ENCODE peak calls at places on chromosome 5, in ten cellular contexts. Q, F, C, N, X, K, V, O, J and G are unnamed samples.

GRCh38 chr5:128376577-128376976 is 161.5 kb downstream of the FBN2 start:
- DNase-seq in Q (no peak), F (no peak), C (no peak), N (no peak), X (peak), K (no peak), V (no peak), O (no peak), J (no peak), G (no peak)

GRCh38 chr5:59390074-59390659 is 503.4 kb downstream of the PDE4D start:
- DNase-seq in Q (no peak), F (peak), C (peak), N (peak), X (peak), K (no peak), V (no peak), O (no peak), J (peak), G (peak)

GRCh38 chr5:61048534-61048933 is 103.5 kb downstream of the NDUFAF2 start:
- DNase-seq in Q (no peak), F (no peak), C (no peak), N (peak), X (peak), K (no peak), V (no peak), O (peak), J (no peak), G (peak)

GRCh38 chr5:118554241-118554640 is 434.1 kb downstream of the DTWD2 start:
- DNase-seq in Q (no peak), F (no peak), C (no peak), N (no peak), X (no peak), K (no peak), V (no peak), O (no peak), J (no peak), G (no peak)

GRCh38 chr5:18312016-18312415 is 677.8 kb downstream of the TAF11L14 start:
- DNase-seq in Q (no peak), F (no peak), C (no peak), N (no peak), X (no peak), K (no peak), V (no peak), O (no peak), J (no peak), G (no peak)

GRCh38 chr5:112186401-112186990 is 232.6 kb downstream of the EPB41L4A start:
- DNase-seq in Q (peak), F (peak), C (peak), N (peak), X (peak), K (no peak), V (no peak), O (peak), J (peak), G (peak)

GRCh38 chr5:146039420-146039819 is 66.0 kb downstream of the PLAC8L1 start:
- DNase-seq in Q (no peak), F (no peak), C (no peak), N (no peak), X (no peak), K (no peak), V (no peak), O (no peak), J (no peak), G (peak)

GRCh38 chr5:170291324-170291847 is 6.2 kb downstream of the LCP2 start:
- DNase-seq in Q (no peak), F (no peak), C (no peak), N (no peak), X (no peak), K (no peak), V (no peak), O (no peak), J (no peak), G (no peak)

GRCh38 chr5:137666109-137666850 is 69.6 kb downstream of the KLHL3 start:
- DNase-seq in Q (peak), F (no peak), C (no peak), N (peak), X (peak), K (no peak), V (no peak), O (no peak), J (no peak), G (no peak)

GRCh38 chr5:128674837-128675446 is 136.9 kb upstream of the FBN2 start:
- DNase-seq in Q (peak), F (peak), C (peak), N (peak), X (peak), K (peak), V (no peak), O (peak), J (peak), G (peak)

GRCh38 chr5:81708889-81709288 is 42.0 kb downstream of the SSBP2 start:
- DNase-seq in Q (no peak), F (no peak), C (no peak), N (no peak), X (no peak), K (no peak), V (no peak), O (no peak), J (no peak), G (no peak)

GRCh38 chr5:65032250-65032649 is 263.5 kb downstream of the CWC27 start:
- DNase-seq in Q (peak), F (no peak), C (no peak), N (peak), X (peak), K (no peak), V (no peak), O (no peak), J (no peak), G (peak)

GRCh38 chr5:72167790-72168189 is 60.5 kb downstream of the MAP1B start:
- DNase-seq in Q (no peak), F (no peak), C (no peak), N (peak), X (peak), K (peak), V (no peak), O (no peak), J (no peak), G (no peak)

GRCh38 chr5:179296150-179296821 is 49.0 kb downstream of the ADAMTS2 start:
- DNase-seq in Q (no peak), F (no peak), C (no peak), N (no peak), X (no peak), K (peak), V (no peak), O (no peak), J (peak), G (no peak)

GRCh38 chr5:155728146-155728856 is 598.7 kb upstream of the SGCD start:
- DNase-seq in Q (peak), F (peak), C (peak), N (peak), X (peak), K (peak), V (no peak), O (peak), J (peak), G (no peak)

GRCh38 chr5:127723571-127723970 is 20.4 kb downstream of the CCDC192 start:
- DNase-seq in Q (no peak), F (no peak), C (no peak), N (peak), X (peak), K (no peak), V (peak), O (peak), J (no peak), G (peak)

GRCh38 chr5:113081091-113081490 is 104.5 kb downstream of the DCP2 start:
- DNase-seq in Q (no peak), F (no peak), C (no peak), N (no peak), X (no peak), K (no peak), V (no peak), O (no peak), J (no peak), G (no peak)

GRCh38 chr5:14417792-14418765 is 163.5 kb upstream of the OTULINL start:
- DNase-seq in Q (no peak), F (no peak), C (no peak), N (peak), X (peak), K (no peak), V (no peak), O (no peak), J (no peak), G (no peak)

GRCh38 chr5:16540421-16540820 is 74.8 kb upstream of the ZNF622 start:
- DNase-seq in Q (peak), F (no peak), C (no peak), N (peak), X (peak), K (no peak), V (no peak), O (peak), J (no peak), G (peak)

GRCh38 chr5:129125819-129126218 is 31.3 kb downstream of the ISOC1 start:
- DNase-seq in Q (no peak), F (no peak), C (no peak), N (no peak), X (no peak), K (no peak), V (no peak), O (no peak), J (no peak), G (no peak)

GRCh38 chr5:5710471-5710870 is 288.0 kb downstream of the ICE1 start:
- DNase-seq in Q (no peak), F (no peak), C (no peak), N (no peak), X (no peak), K (no peak), V (no peak), O (no peak), J (peak), G (no peak)

GRCh38 chr5:149235841-149236240 is 35.8 kb upstream of the AFAP1L1 start:
- DNase-seq in Q (no peak), F (no peak), C (no peak), N (no peak), X (no peak), K (no peak), V (no peak), O (no peak), J (no peak), G (peak)

GRCh38 chr5:78387468-78388153 is 27.2 kb downstream of the SCAMP1 start:
- DNase-seq in Q (no peak), F (no peak), C (no peak), N (no peak), X (no peak), K (no peak), V (no peak), O (no peak), J (no peak), G (no peak)

GRCh38 chr5:142770650-142771609 is 753 bp downstream of the ARHGAP26 start:
- DNase-seq in Q (no peak), F (peak), C (peak), N (peak), X (peak), K (peak), V (peak), O (peak), J (peak), G (peak)

GRCh38 chr5:116395178-116395577 is 179.4 kb downstream of the SEMA6A start:
- DNase-seq in Q (no peak), F (no peak), C (no peak), N (no peak), X (no peak), K (no peak), V (no peak), O (no peak), J (no peak), G (no peak)

GRCh38 chr5:92364986-92365550 is 982.0 kb upstream of the ARRDC3 start:
- DNase-seq in Q (peak), F (no peak), C (no peak), N (peak), X (peak), K (no peak), V (no peak), O (no peak), J (no peak), G (peak)

GRCh38 chr5:110663525-110663924 is 62.9 kb downstream of the TMEM232 start:
- DNase-seq in Q (no peak), F (no peak), C (no peak), N (no peak), X (no peak), K (no peak), V (no peak), O (no peak), J (no peak), G (no peak)

GRCh38 chr5:1374680-1375055 is 29.8 kb upstream of the CLPTM1L start:
- DNase-seq in Q (no peak), F (no peak), C (no peak), N (peak), X (peak), K (no peak), V (no peak), O (no peak), J (no peak), G (peak)

GRCh38 chr5:55691265-55692105 is 20.6 kb downstream of the SLC38A9 start:
- DNase-seq in Q (no peak), F (no peak), C (no peak), N (peak), X (peak), K (no peak), V (no peak), O (peak), J (no peak), G (peak)

GRCh38 chr5:163585206-163585605 is 79.8 kb downstream of the MAT2B start:
- DNase-seq in Q (no peak), F (no peak), C (no peak), N (no peak), X (no peak), K (no peak), V (no peak), O (no peak), J (no peak), G (no peak)

GRCh38 chr5:53436480-53437191 is 43.8 kb upstream of the FST start:
- DNase-seq in Q (no peak), F (no peak), C (no peak), N (no peak), X (no peak), K (no peak), V (no peak), O (no peak), J (no peak), G (no peak)

GRCh38 chr5:131589510-131590348 is 45.3 kb downstream of the RAPGEF6 start:
- DNase-seq in Q (peak), F (peak), C (peak), N (peak), X (peak), K (no peak), V (no peak), O (peak), J (peak), G (peak)

GRCh38 chr5:15515229-15515628 is 15.2 kb downstream of the FBXL7 start:
- DNase-seq in Q (no peak), F (no peak), C (no peak), N (no peak), X (peak), K (no peak), V (no peak), O (no peak), J (no peak), G (no peak)

GRCh38 chr5:102916114-102916513 is 161.0 kb downstream of the PAM start:
- DNase-seq in Q (no peak), F (no peak), C (no peak), N (no peak), X (no peak), K (no peak), V (no peak), O (no peak), J (no peak), G (no peak)

GRCh38 chr5:132457371-132458225 is 33.0 kb downstream of the IRF1 start:
- DNase-seq in Q (peak), F (no peak), C (no peak), N (peak), X (peak), K (peak), V (no peak), O (no peak), J (no peak), G (peak)

GRCh38 chr5:135890867-135891266 is 4.8 kb downstream of the IL9 start:
- DNase-seq in Q (no peak), F (no peak), C (no peak), N (no peak), X (no peak), K (no peak), V (no peak), O (no peak), J (no peak), G (no peak)

DNA sequence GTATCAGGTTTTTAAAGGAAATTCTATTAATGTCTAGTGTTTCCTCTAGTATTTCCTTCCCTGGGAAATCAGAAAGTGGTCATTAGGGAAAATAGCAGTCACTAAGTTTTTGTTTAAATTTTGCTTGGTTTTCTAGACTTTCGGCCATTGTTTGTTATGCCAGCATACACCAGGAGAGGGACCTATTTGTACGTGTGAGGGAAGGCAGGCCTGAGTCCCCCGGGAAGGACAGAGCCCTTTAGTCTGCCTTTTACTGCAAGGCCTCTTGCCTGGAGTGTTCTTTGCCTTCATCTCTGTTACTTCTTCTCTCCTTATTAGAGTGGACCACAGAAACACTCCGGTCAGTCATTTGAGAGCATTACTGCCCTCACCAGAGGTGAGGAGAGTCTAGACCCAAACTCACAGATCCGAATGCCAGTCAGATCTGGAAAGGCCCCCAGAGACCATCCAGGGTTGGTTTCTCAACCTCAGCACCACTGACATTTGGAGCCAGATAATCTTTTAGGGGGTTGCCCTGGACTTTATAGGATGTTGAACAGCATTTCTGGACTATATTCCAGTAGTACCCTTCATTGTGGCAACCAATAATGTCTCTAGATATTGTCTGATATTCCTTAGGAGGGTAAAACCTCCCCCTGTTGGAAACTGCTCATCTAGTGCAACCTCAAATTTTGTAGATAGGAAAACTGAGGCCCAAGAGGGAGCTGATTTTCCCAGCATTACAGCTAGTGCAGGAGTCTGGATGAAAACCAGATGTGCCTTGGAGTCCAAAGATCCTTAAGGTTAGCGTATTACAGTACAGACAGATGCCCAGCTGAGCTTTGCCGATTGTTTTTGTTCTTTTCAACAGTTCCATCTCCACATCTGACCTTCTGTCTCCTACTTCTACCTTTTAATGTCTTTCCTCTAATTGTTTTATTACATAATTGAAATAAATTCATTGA is 93.0 kb upstream of the NIPAL4 start:
- DNase-seq in Q (peak), F (peak), C (peak), N (peak), X (peak), K (no peak), V (peak), O (no peak), J (peak), G (peak)
- TF ChIP-seq CTCF in Q (peak), F (peak), C (peak), N (peak), X (peak), K (peak), V (peak), O (no peak), J (peak), G (peak)

GRCh38 chr5:122192883-122193496 is 63.6 kb downstream of the ZNF474 start:
- DNase-seq in Q (no peak), F (peak), C (peak), N (peak), X (peak), K (no peak), V (no peak), O (peak), J (peak), G (peak)
- TF ChIP-seq CTCF in Q (peak), F (peak), C (peak), N (peak), X (peak), K (peak), V (peak), O (peak), J (peak), G (peak)

GRCh38 chr5:11497651-11498050 is 406.6 kb downstream of the CTNND2 start:
- DNase-seq in Q (no peak), F (no peak), C (no peak), N (no peak), X (no peak), K (no peak), V (no peak), O (no peak), J (no peak), G (no peak)

GRCh38 chr5:11491658-11492057 is 412.6 kb downstream of the CTNND2 start:
- DNase-seq in Q (no peak), F (no peak), C (no peak), N (no peak), X (no peak), K (no peak), V (no peak), O (no peak), J (no peak), G (no peak)

GRCh38 chr5:11496127-11496719 is 408.0 kb downstream of the CTNND2 start:
- DNase-seq in Q (no peak), F (no peak), C (no peak), N (no peak), X (no peak), K (no peak), V (no peak), O (no peak), J (no peak), G (no peak)

GRCh38 chr5:11494340-11494739 is 409.9 kb downstream of the CTNND2 start:
- DNase-seq in Q (no peak), F (no peak), C (no peak), N (no peak), X (peak), K (no peak), V (no peak), O (no peak), J (no peak), G (no peak)
- TF ChIP-seq CTCF in Q (no peak), F (peak), C (peak), N (peak), X (peak), K (no peak), V (no peak), O (peak), J (no peak), G (peak)

GRCh38 chr5:139291051-139291450 is 2.5 kb upstream of the MATR3 start:
- DNase-seq in Q (no peak), F (no peak), C (no peak), N (no peak), X (no peak), K (no peak), V (no peak), O (no peak), J (no peak), G (no peak)

GRCh38 chr5:139283252-139284166 is 10.0 kb upstream of the MATR3 start:
- DNase-seq in Q (no peak), F (no peak), C (no peak), N (no peak), X (no peak), K (no peak), V (no peak), O (no peak), J (no peak), G (no peak)

GRCh38 chr5:139285651-139286392 is 7.7 kb upstream of the MATR3 start:
- DNase-seq in Q (no peak), F (no peak), C (no peak), N (no peak), X (no peak), K (no peak), V (no peak), O (no peak), J (no peak), G (no peak)

GRCh38 chr5:139284295-139284694 is 9.2 kb upstream of the MATR3 start:
- DNase-seq in Q (no peak), F (no peak), C (no peak), N (no peak), X (no peak), K (no peak), V (no peak), O (no peak), J (no peak), G (no peak)

GRCh38 chr5:139287890-139288635 is 5.5 kb upstream of the MATR3 start:
- DNase-seq in Q (no peak), F (no peak), C (no peak), N (peak), X (peak), K (no peak), V (no peak), O (no peak), J (no peak), G (peak)
- TF ChIP-seq CTCF in Q (no peak), F (no peak), C (no peak), N (no peak), X (no peak), K (no peak), V (no peak), O (no peak), J (peak), G (peak)

GRCh38 chr5:151661968-151662732 is 24.6 kb downstream of the SPARC start:
- DNase-seq in Q (no peak), F (no peak), C (no peak), N (no peak), X (no peak), K (no peak), V (no peak), O (no peak), J (no peak), G (no peak)
- TF ChIP-seq CTCF in Q (no peak), F (no peak), C (no peak), N (no peak), X (no peak), K (no peak), V (no peak), O (no peak), J (no peak), G (no peak)

GRCh38 chr5:154419236-154419635 is 26.6 kb upstream of the SAP30L start:
- DNase-seq in Q (no peak), F (no peak), C (no peak), N (no peak), X (no peak), K (no peak), V (no peak), O (no peak), J (no peak), G (no peak)

GRCh38 chr5:154422298-154422697 is 23.5 kb upstream of the SAP30L start:
- DNase-seq in Q (no peak), F (no peak), C (no peak), N (no peak), X (no peak), K (no peak), V (no peak), O (no peak), J (no peak), G (no peak)

GRCh38 chr5:154418344-154418820 is 27.4 kb upstream of the SAP30L start:
- DNase-seq in Q (no peak), F (no peak), C (no peak), N (no peak), X (no peak), K (no peak), V (no peak), O (no peak), J (no peak), G (no peak)

GRCh38 chr5:154421868-154422267 is 23.9 kb upstream of the SAP30L start:
- DNase-seq in Q (no peak), F (no peak), C (no peak), N (peak), X (no peak), K (no peak), V (no peak), O (no peak), J (peak), G (peak)
- TF ChIP-seq CTCF in Q (peak), F (peak), C (peak), N (peak), X (peak), K (no peak), V (no peak), O (no peak), J (peak), G (peak)

GRCh38 chr5:62720036-62720441 is 141.4 kb downstream of the LRRC70 start:
- DNase-seq in Q (no peak), F (peak), C (peak), N (peak), X (peak), K (no peak), V (no peak), O (peak), J (peak), G (peak)
- TF ChIP-seq CTCF in Q (peak), F (peak), C (peak), N (peak), X (no peak), K (no peak), V (no peak), O (peak), J (peak), G (peak)